ENCODE peak calls at places on chromosome 20, in seven cellular contexts. U, M, X, N, O, D and J are unnamed samples.

GRCh38 chr20:2130668-2131067 is 29.0 kb downstream of the STK35 start:
- DNase-seq in M (no peak), N (no peak), X (no peak), D (peak; percentile 35), U (no peak), O (no peak), J (no peak)

GRCh38 chr20:19935842-19936241 is 81.3 kb upstream of the NAA20 start:
- DNase-seq in O (no peak), U (no peak), M (peak; percentile 77), N (no peak), D (no peak), X (peak; percentile 31), J (no peak)

GRCh38 chr20:8473459-8473858 is 341.4 kb downstream of the PLCB1 start:
- DNase-seq in U (no peak), X (no peak), M (no peak), N (peak; percentile 60), D (no peak), O (no peak), J (no peak)

GRCh38 chr20:31836853-31837608 is 8.4 kb downstream of the FOXS1 start:
- DNase-seq in N (no peak), D (peak; percentile 44), X (no peak), U (no peak), O (no peak), M (no peak), J (no peak)

GRCh38 chr20:1533059-1533458 is 24.4 kb downstream of the SIRPD start:
- DNase-seq in M (no peak), O (peak; percentile 16), X (no peak), N (no peak), D (no peak), U (no peak), J (no peak)

GRCh38 chr20:5316188-5317158 is at the start of gene PROKR2:
- DNase-seq in X (no peak), M (no peak), D (no peak), U (no peak), O (no peak), N (no peak), J (no peak)

GRCh38 chr20:33305591-33306057 is 22.6 kb downstream of the BPIFB1 start:
- DNase-seq in O (peak; percentile 35), D (no peak), M (no peak), N (no peak), U (no peak), X (no peak), J (no peak)

GRCh38 chr20:49590163-49591017 is 22.5 kb upstream of the PTGIS start:
- DNase-seq in N (no peak), X (no peak), O (no peak), U (no peak), M (no peak), D (no peak), J (no peak)

GRCh38 chr20:20685635-20686034 is 26.8 kb downstream of the RALGAPA2 start:
- DNase-seq in O (no peak), U (no peak), X (no peak), D (no peak), N (no peak), M (no peak), J (no peak)

GRCh38 chr20:43844778-43845614 is 69.7 kb upstream of the TOX2 start:
- DNase-seq in D (peak; percentile 20), U (no peak), M (no peak), O (peak; percentile 38), X (no peak), N (peak; percentile 95), J (peak; percentile 52)

DNA sequence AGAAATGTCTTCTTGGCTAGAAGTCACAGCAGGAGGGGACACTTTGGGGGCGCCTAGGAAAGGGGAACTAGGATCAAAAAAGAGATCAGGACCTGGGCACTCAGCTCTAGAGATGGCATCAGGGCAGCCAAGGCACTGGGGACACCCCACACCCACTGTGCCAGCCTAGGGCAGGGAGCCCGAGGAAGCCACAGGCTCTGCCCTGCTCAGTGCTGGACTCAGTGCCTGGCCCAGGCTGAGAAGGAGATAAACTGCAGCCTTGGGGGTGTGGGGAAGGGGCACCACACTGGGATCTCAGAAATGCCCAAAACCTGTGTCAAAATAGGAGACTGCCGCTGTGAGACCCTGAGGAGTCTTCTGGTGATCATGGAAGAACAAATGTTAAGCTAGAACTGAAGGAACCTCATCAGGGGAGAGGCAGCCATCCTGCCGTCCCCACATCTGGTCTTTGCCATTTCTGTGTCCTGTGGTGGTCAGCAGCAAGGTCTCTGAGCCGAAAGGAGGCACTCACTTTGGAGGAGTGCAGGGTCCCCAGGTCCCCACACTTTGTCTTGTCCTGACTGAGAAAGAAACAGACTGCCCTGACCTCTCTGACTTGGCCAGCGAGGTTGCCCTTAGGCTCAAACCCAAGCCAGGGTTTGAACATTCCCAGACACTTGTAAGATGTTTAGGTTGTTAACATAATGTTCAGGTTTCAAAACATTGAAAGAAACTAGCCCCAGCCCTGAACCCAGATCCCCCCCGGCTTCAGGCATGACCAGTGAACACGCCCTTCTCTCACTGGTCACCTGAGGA is 2.3 kb downstream of the ARFRP1 start:
- DNase-seq in M (no peak), X (no peak), O (no peak), N (no peak), U (peak; percentile 60), D (peak; percentile 43), J (no peak)
- TF ChIP-seq POLR2A in M (no peak), X (no peak), O (no peak), N (no peak), U (no peak), D (no peak), J (no peak)

GRCh38 chr20:63305393-63305792 is 12.4 kb downstream of the COL20A1 start:
- DNase-seq in O (no peak), X (no peak), M (no peak), U (no peak), D (no peak), N (no peak), J (no peak)
- H3K27ac ChIP-seq in O (no peak overlapping the region), X (no peak overlapping the region), M (no peak overlapping the region), U (no peak overlapping the region), D (no peak overlapping the region), N (no peak overlapping the region), J (no peak overlapping the region)

GRCh38 chr20:381581-382290 is 1.2 kb downstream of the TRIB3 start:
- DNase-seq in U (peak; percentile 86), O (peak; percentile 91), X (peak; percentile 73), N (peak; percentile 66), M (peak; percentile 83), D (peak; percentile 83), J (no peak)
- TF ChIP-seq POLR2A in U (no peak), O (peak; percentile 41), X (peak; percentile 58), N (peak; percentile 57), M (no peak), D (no peak), J (no peak)

GRCh38 chr20:36785308-36785707 is 11.7 kb upstream of the DSN1 start:
- DNase-seq in O (no peak), X (no peak), M (no peak), D (no peak), N (no peak), U (no peak), J (no peak)

GRCh38 chr20:36784116-36784515 is 10.6 kb upstream of the DSN1 start:
- DNase-seq in O (no peak), D (no peak), X (no peak), M (no peak), N (no peak), U (no peak), J (no peak)

GRCh38 chr20:36786246-36786645 is 12.7 kb upstream of the DSN1 start:
- DNase-seq in M (no peak), N (no peak), X (no peak), O (no peak), U (no peak), D (no peak), J (no peak)

GRCh38 chr20:36786663-36787062 is 13.1 kb upstream of the DSN1 start:
- DNase-seq in X (no peak), U (no peak), D (no peak), O (no peak), N (no peak), M (no peak), J (no peak)

GRCh38 chr20:36784900-36785299 is 11.3 kb upstream of the DSN1 start:
- DNase-seq in D (peak; percentile 76), U (no peak), N (peak; percentile 39), O (no peak), M (no peak), X (no peak), J (no peak)
- H3K27ac ChIP-seq in D (peak overlapping the region; percentile 40), U (no peak overlapping the region), N (peak overlapping the region; percentile 39), O (no peak overlapping the region), M (no peak overlapping the region), X (no peak overlapping the region), J (no peak overlapping the region)

DNA sequence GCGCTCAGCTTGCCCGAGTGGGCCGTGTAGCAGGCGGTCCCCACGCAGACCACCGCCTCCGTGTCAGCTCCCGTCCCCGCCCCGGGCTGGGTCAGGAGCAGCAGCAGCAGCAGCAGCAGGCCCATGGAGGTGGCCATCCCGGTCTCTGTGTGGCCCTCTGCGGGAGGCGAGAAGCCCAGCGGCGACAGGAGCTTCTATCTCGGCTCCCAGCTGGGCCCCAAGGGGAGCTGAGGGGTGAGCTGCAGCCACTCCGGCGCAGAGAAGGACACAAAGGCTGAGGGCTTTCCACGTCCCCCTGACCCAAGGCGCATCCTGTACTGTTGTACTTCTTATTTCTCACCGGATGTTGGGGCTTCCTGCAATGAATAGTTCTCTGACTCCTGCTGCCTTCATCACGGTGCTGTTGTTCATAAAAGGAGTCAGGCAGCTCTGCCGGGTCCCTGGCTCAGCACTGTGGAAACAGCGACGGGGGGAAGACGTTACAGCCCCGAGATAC is at the start of gene CD93:
- DNase-seq in U (peak; percentile 78), N (peak; percentile 10), O (no peak), D (no peak), X (no peak), M (no peak), J (no peak)
- TF ChIP-seq POLR2A in U (no peak), N (no peak), O (no peak), D (peak; percentile 20), X (peak; percentile 60), M (no peak), J (no peak)

GRCh38 chr20:56826971-56827645 is 198.0 kb downstream of the TFAP2C start:
- DNase-seq in D (peak; percentile 83), N (no peak), O (peak; percentile 16), X (no peak), M (no peak), U (no peak), J (no peak)
- H3K27ac ChIP-seq in D (peak overlapping the region; percentile 91), N (no peak overlapping the region), O (no peak overlapping the region), X (no peak overlapping the region), M (peak overlapping the region; percentile 91), U (peak overlapping the region; percentile 95), J (peak overlapping the region; percentile 87)